ENCODE peak calls at places on chromosomes 7 and 10, in eight cellular contexts. N is activated CD4-positive, alpha-beta T cell treated with anti-CD3 and anti-CD28 coated beads, Interleukin-2, amount 10 ng/mL, durations not matched to agents 24 days and 14 days; L is islet precursor cell; B is stimulated activated CD4-positive, alpha-beta T cell treated with anti-CD3 and anti-CD28 coated beads, Interleukin-2, amount 100 ng/mL, for 48 hours; G is NAMALWA; M is right atrium auricular region; H is NCI-H146; U is pons. J is an unnamed sample.

GRCh38 chr10:69800109-69800508 is 1.6 kb upstream of the COL13A1 start:
- DNase-seq in N (peak), L (peak), B (no peak), G (peak), M (no peak), H (peak), U (peak), J (peak)

GRCh38 chr10:32938554-32939061 is 19.4 kb downstream of the ITGB1 start:
- DNase-seq in N (no peak), L (peak), B (no peak), G (no peak), M (peak), H (peak), U (peak), J (peak)

GRCh38 chr7:52735656-52736055 is 299.8 kb upstream of the POM121L12 start:
- DNase-seq in N (no peak), L (no peak), B (no peak), G (no peak), M (no peak), H (no peak), U (no peak), J (no peak)

GRCh38 chr10:27413831-27414348 is 90.2 kb upstream of the RAB18 start:
- DNase-seq in N (no peak), L (no peak), B (no peak), G (no peak), M (no peak), H (no peak), U (no peak), J (no peak)

GRCh38 chr10:29702288-29703164 is 67.8 kb upstream of the SVIL start:
- DNase-seq in N (peak), L (no peak), B (no peak), G (no peak), M (no peak), H (no peak), U (no peak), J (no peak)

GRCh38 chr10:106866244-106866845 is 298.2 kb downstream of the SORCS1 start:
- DNase-seq in N (no peak), L (no peak), B (no peak), G (no peak), M (no peak), H (no peak), U (no peak), J (no peak)

GRCh38 chr10:133528845-133529575 is 1.8 kb downstream of the CYP2E1 start:
- DNase-seq in N (no peak), L (no peak), B (no peak), G (no peak), M (no peak), H (peak), U (no peak), J (no peak)

GRCh38 chr7:69717221-69717620 is 118.9 kb downstream of the AUTS2 start:
- DNase-seq in N (no peak), L (no peak), B (no peak), G (no peak), M (no peak), H (no peak), U (no peak), J (no peak)

GRCh38 chr10:1205450-1206030 is 149.4 kb downstream of the WDR37 start:
- DNase-seq in N (peak), L (peak), B (no peak), G (no peak), M (no peak), H (no peak), U (no peak), J (no peak)

J was measured in globus pallidus.